ENCODE peak calls at places on chromosomes 3 and 15, in five cellular contexts. Q is hypothalamus, I is H54, D is anterior cingulate cortex, W is fibroblast of lung. R is an unnamed sample.

GRCh38 chr3:57992430-57993213 is 15.6 kb upstream of the FLNB start:
- DNase-seq in Q (no peak), I (no peak), D (no peak), W (no peak), R (no peak)

GRCh38 chr3:114697441-114697840 is 403.6 kb downstream of the TIGIT start:
- DNase-seq in Q (no peak), I (no peak), D (no peak), W (peak), R (no peak)

GRCh38 chr3:13303410-13303809 is 116.7 kb downstream of the NUP210 start:
- DNase-seq in Q (no peak), I (no peak), D (no peak), W (no peak), R (no peak)

GRCh38 chr3:55795736-55796135 is 308.6 kb upstream of the WNT5A start:
- DNase-seq in Q (no peak), I (no peak), D (no peak), W (no peak), R (no peak)

GRCh38 chr3:110711130-110711832 is 360.3 kb upstream of the NECTIN3 start:
- DNase-seq in Q (no peak), I (no peak), D (no peak), W (no peak), R (no peak)

GRCh38 chr3:12897537-12898289 is 56.3 kb upstream of the RPL32 start:
- DNase-seq in Q (no peak), I (no peak), D (no peak), W (no peak), R (no peak)

GRCh38 chr3:13634151-13634550 is 85.2 kb downstream of the FBLN2 start:
- DNase-seq in Q (no peak), I (no peak), D (no peak), W (no peak), R (no peak)

GRCh38 chr3:104244680-104245079 is 1122.0 kb upstream of the ALCAM start:
- DNase-seq in Q (no peak), I (no peak), D (no peak), W (no peak), R (no peak)

GRCh38 chr15:52674831-52675230 is 4.4 kb downstream of the ATOSA start:
- DNase-seq in Q (no peak), I (no peak), D (no peak), W (no peak), R (no peak)

GRCh38 chr15:73225358-73226015 is 143.3 kb downstream of the HCN4 start:
- DNase-seq in Q (no peak), I (no peak), D (no peak), W (no peak), R (no peak)

GRCh38 chr3:12187448-12188327 is 29.0 kb upstream of the TIMP4 start:
- DNase-seq in Q (no peak), I (no peak), D (peak), W (peak), R (no peak)

GRCh38 chr15:94056314-94056713 is 175.0 kb upstream of the MCTP2 start:
- DNase-seq in Q (no peak), I (no peak), D (no peak), W (peak), R (no peak)

GRCh38 chr15:39714251-39714650 is 68.4 kb downstream of the FSIP1 start:
- DNase-seq in Q (no peak), I (no peak), D (no peak), W (no peak), R (no peak)

R was measured in fibroblast of the conjunctiva.